ENCODE peak calls at places on chromosomes 13 and 19, in four cellular contexts. T is heart left ventricle, J is esophagus squamous epithelium, E is thoracic aorta. C is an unnamed sample.
A peak's percentile ranks its signal among the peaks of the same experiment; 100 is the strongest.

GRCh38 chr19:38655148-38655824 is 7.8 kb downstream of the ACTN4 start:
- DNase-seq in T (no peak), J (no peak), E (no peak), C (no peak)

GRCh38 chr13:36088001-36088400 is 43.2 kb downstream of the DCLK1 start:
- DNase-seq in T (no peak), J (no peak), E (no peak), C (no peak)

GRCh38 chr19:54469496-54469934 is 3.6 kb downstream of the CDC42EP5 start:
- DNase-seq in T (peak; percentile 79), J (no peak), E (no peak), C (no peak)

GRCh38 chr13:20981370-20982095 is 79.0 kb upstream of the XPO4 start:
- DNase-seq in T (no peak), J (no peak), E (no peak), C (no peak)

GRCh38 chr13:24680258-24680920 is at the start of gene ATP12A:
- DNase-seq in T (no peak), J (no peak), E (no peak), C (no peak)

GRCh38 chr13:93472296-93472695 is 245.7 kb downstream of the GPC6 start:
- DNase-seq in T (no peak), J (no peak), E (no peak), C (no peak)

GRCh38 chr13:83895994-83896580 is 13.8 kb upstream of the SLITRK1 start:
- DNase-seq in T (no peak), J (no peak), E (no peak), C (peak; percentile 31)

GRCh38 chr13:41354416-41354815 is 43.3 kb downstream of the NAA16 start:
- DNase-seq in T (no peak), J (no peak), E (no peak), C (no peak)

GRCh38 chr13:19332380-19332779 is 150.8 kb upstream of the TUBA3C start:
- DNase-seq in T (no peak), J (no peak), E (no peak), C (no peak)

GRCh38 chr19:16573925-16574324 is 1.7 kb upstream of the SLC35E1 start:
- DNase-seq in T (no peak), J (no peak), E (no peak), C (no peak)

GRCh38 chr13:44368599-44369368 is 4.8 kb upstream of the SERP2 start:
- DNase-seq in T (no peak), J (no peak), E (no peak), C (no peak)

GRCh38 chr19:30374791-30375650 is 2.8 kb downstream of the ZNF536 start:
- DNase-seq in T (no peak), J (no peak), E (no peak), C (no peak)

GRCh38 chr13:21971662-21972635 is 301.1 kb downstream of the FGF9 start:
- DNase-seq in T (no peak), J (no peak), E (no peak), C (no peak)

GRCh38 chr19:51595776-51596175 is 24.7 kb downstream of the ZNF175 start:
- DNase-seq in T (no peak), J (no peak), E (no peak), C (no peak)

GRCh38 chr19:4970558-4971423 is 1.9 kb downstream of the KDM4B start:
- DNase-seq in T (no peak), J (no peak), E (no peak), C (no peak)

GRCh38 chr13:75151081-75151643 is 330.8 kb downstream of the TBC1D4 start:
- DNase-seq in T (no peak), J (no peak), E (no peak), C (peak; percentile 89)

GRCh38 chr13:99374994-99375805 is 68.0 kb upstream of the GPR183 start:
- DNase-seq in T (no peak), J (peak; percentile 31), E (no peak), C (no peak)

GRCh38 chr19:9126900-9127405 is at the start of gene OR7G3:
- DNase-seq in T (no peak), J (no peak), E (no peak), C (no peak)

GRCh38 chr19:46441775-46442332 is 13.1 kb upstream of the PNMA8C start:
- DNase-seq in T (no peak), J (no peak), E (no peak), C (no peak)

GRCh38 chr13:50393641-50394040 is 378.4 kb downstream of the KCNRG start:
- DNase-seq in T (no peak), J (no peak), E (no peak), C (peak; percentile 67)

GRCh38 chr19:34172661-34173144 is 399 bp downstream of the LSM14A start:
- DNase-seq in T (no peak), J (no peak), E (no peak), C (peak; percentile 27)

GRCh38 chr19:9650345-9650744 is 24.6 kb downstream of the ZNF562 start:
- DNase-seq in T (no peak), J (no peak), E (no peak), C (no peak)

GRCh38 chr19:21604941-21605548 is 99.6 kb downstream of the ZNF429 start:
- DNase-seq in T (peak; percentile 41), J (no peak), E (no peak), C (no peak)

GRCh38 chr19:51064534-51065220 is at the start of gene KLK13:
- DNase-seq in T (peak; percentile 37), J (no peak), E (no peak), C (no peak)

GRCh38 chr13:111604087-111604486 is 283.6 kb downstream of the TEX29 start:
- DNase-seq in T (no peak), J (no peak), E (no peak), C (no peak)

GRCh38 chr19:51131780-51132680 is 7.3 kb downstream of the SIGLEC9 start:
- DNase-seq in T (peak; percentile 61), J (no peak), E (no peak), C (peak; percentile 79)

GRCh38 chr19:8468761-8469458 is 24.1 kb downstream of the HNRNPM start:
- DNase-seq in T (no peak), J (no peak), E (no peak), C (no peak)

GRCh38 chr13:39134574-39134973 is 96.3 kb downstream of the NHLRC3 start:
- DNase-seq in T (no peak), J (no peak), E (no peak), C (no peak)

DNA sequence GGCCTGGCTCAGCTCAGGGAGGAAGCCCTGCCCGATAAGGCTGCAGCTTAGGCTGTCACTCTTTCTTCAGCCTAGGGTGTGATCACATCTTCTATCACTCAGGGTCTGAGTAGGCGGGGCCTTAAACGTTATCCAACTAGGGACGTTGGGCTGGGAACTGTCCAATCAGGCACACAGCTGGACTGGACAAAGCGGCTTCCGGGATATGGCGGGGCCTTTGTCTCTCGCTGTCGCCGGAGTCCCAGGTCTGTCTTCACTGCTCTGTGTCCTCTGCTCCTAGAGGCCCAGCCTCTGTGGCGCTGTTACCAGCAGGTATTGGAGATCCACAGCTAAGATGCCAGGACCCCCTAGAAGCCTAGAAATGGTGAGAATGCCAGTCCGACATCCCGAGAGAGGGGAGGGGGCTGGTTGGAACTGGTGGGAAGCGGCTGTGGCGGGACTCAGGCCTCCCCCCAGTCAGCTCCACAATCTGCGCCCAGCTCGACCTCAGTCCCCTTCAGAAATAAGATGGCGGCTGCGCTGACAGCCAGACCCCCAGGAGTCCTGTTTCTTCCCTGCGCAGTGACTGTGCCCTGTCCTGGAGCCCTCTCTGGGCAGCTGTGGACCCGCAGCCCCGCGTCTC is at the start of gene ZNF254:
- DNase-seq in T (peak; percentile 93), J (peak; percentile 42), E (peak; percentile 86), C (peak; percentile 97)
- TF ChIP-seq CTCF in T (no peak), J (no peak), E (no peak), C (peak; percentile 5)

DNA sequence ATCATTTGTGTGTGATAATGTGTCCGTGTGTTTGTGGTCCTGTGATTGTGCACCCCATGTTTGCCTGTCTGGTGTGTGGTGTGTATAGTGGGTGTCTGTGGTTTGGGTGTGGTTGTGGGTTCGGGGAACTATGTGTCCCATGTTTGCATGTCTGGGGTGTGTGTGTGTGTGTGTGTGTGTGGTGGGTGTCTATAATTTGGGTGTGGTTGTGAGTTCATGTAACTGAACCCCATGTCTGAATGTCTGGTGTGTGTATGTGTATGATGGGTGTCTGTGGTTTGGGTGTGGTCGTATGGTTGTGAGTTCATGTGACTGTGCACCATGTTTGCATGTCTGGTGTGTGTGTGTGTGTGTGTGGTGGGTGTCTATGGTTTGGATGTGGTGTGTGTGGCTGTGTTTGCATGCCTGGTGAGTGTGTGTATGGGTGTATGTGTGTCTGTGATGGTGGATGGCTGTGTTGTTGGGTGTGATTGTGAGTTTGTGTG is 11.1 kb upstream of the NFIX start:
- DNase-seq in T (no peak), J (no peak), E (no peak), C (no peak)
- H3K27ac ChIP-seq in T (no peak overlapping the region), J (no peak overlapping the region), E (no peak overlapping the region), C (no peak overlapping the region)

DNA sequence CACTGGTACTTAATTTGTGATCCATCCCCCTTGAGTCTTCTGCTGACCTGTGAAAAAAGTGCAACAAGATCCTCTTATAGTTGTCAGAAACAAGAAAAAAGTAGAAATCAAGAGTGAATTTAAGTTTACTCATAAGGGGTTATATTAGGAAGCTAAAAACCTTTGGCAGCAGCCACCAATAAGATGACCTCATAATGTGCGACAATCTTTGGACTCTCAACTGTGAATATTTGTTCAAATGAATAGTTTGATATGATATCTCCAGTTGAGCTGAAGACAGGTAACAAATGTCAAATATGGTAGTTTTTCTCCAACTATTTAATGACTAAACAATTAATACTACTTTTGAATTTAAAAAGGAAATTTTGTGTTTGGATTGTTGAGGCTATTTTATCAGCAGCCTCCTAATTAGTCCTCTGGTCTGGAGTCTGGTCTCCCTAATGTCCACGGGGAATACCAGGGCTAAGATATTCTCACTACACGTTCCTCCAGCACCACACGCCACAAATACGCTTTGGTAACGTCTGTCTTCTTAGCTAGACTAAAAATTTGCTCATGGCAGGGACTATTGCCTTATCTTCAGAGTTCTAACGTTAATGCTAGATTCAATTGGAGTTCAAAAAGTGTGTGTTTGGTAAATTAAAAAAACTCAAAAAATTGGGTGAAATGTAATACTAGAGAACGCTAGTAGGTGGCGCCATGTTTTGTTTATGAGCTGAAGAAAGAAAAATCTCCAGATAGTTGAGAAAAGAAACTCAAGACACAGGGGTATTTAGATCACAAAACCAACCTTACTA is 51.0 kb upstream of the PDX1 start:
- DNase-seq in T (no peak), J (no peak), E (no peak), C (peak; percentile 1)
- H3K4me3 ChIP-seq in T (no peak overlapping the region), J (no peak overlapping the region), E (no peak overlapping the region), C (no peak overlapping the region)

GRCh38 chr13:47592256-47592655 is 408.8 kb downstream of the SUCLA2 start:
- DNase-seq in T (no peak), J (no peak), E (no peak), C (no peak)

GRCh38 chr13:47598340-47598911 is 402.6 kb downstream of the SUCLA2 start:
- DNase-seq in T (no peak), J (no peak), E (no peak), C (no peak)

DNA sequence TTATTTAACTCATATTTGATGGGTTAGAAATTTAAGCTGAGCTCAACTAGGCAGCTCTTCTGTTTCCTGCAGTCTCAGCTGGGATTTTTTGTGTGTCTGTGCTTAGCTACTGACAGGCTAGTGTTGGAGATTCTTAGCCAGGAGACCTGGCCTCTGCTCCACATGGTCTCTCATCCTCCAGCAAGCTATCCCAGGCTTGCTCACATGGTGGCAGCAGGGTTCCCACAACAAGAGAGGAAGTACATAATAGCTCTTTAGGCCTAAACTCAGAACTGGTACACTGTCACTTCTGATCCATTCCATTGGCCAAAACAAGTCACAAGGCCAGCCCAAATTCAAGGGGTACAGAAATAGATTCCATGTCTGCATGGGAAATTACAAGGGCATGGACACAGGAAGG is 406.2 kb downstream of the SUCLA2 start:
- DNase-seq in T (no peak), J (no peak), E (no peak), C (peak; percentile 16)
- TF ChIP-seq CTCF in T (no peak), J (no peak), E (no peak), C (peak; percentile 65)

C was measured in brain microvascular endothelial cell.